ENCODE peak calls at places on chromosomes 3 and 15, in five cellular contexts. One of them, this sample, is unnamed.

GRCh38 chr3:178217479-178217878 is 318.8 kb upstream of the KCNMB2 start:
- DNase-seq in HepG2: no peak
- DNase-seq in IMR-90: no peak
- DNase-seq in GM12878: no peak
- DNase-seq in K562: no peak
- DNase-seq in this sample: no peak

GRCh38 chr3:196207833-196208607 is 3.2 kb downstream of the ZDHHC19 start:
- DNase-seq in GM12878: no peak
- DNase-seq in K562: peak; percentile 99
- DNase-seq in HepG2: no peak
- DNase-seq in IMR-90: no peak
- DNase-seq in this sample: peak; percentile 57

GRCh38 chr3:128556949-128557348 is 63.9 kb upstream of the GATA2 start:
- DNase-seq in K562: no peak
- DNase-seq in IMR-90: no peak
- DNase-seq in GM12878: no peak
- DNase-seq in HepG2: no peak
- DNase-seq in this sample: no peak

GRCh38 chr3:17110665-17111396 is 226.1 kb downstream of the PLCL2 start:
- DNase-seq in IMR-90: no peak
- DNase-seq in GM12878: no peak
- DNase-seq in HepG2: no peak
- DNase-seq in K562: no peak
- DNase-seq in this sample: no peak

GRCh38 chr3:12663311-12663935 is 494 bp downstream of the RAF1 start:
- DNase-seq in HepG2: no peak
- DNase-seq in GM12878: no peak
- DNase-seq in K562: no peak
- DNase-seq in IMR-90: no peak
- DNase-seq in this sample: peak; percentile 49

GRCh38 chr3:115996420-115997108 is 373.3 kb downstream of the GAP43 start:
- DNase-seq in K562: no peak
- DNase-seq in HepG2: no peak
- DNase-seq in GM12878: no peak
- DNase-seq in IMR-90: peak; percentile 41
- DNase-seq in this sample: no peak

GRCh38 chr15:29736745-29737023 is 85.6 kb downstream of the TJP1 start:
- DNase-seq in K562: no peak
- DNase-seq in HepG2: peak; percentile 92
- DNase-seq in GM12878: no peak
- DNase-seq in IMR-90: peak; percentile 52
- DNase-seq in this sample: peak; percentile 94

GRCh38 chr3:48661501-48662139 is 1.1 kb downstream of the CELSR3 start:
- DNase-seq in HepG2: peak; percentile 52
- DNase-seq in GM12878: no peak
- DNase-seq in IMR-90: peak; percentile 41
- DNase-seq in K562: peak; percentile 88
- DNase-seq in this sample: peak; percentile 32

GRCh38 chr3:160953681-160954080 is 151.5 kb downstream of the B3GALNT1 start:
- DNase-seq in HepG2: no peak
- DNase-seq in IMR-90: no peak
- DNase-seq in GM12878: no peak
- DNase-seq in K562: no peak
- DNase-seq in this sample: no peak

GRCh38 chr3:64686446-64686908 is 1.3 kb downstream of the ADAMTS9 start:
- DNase-seq in GM12878: no peak
- DNase-seq in HepG2: peak; percentile 18
- DNase-seq in K562: no peak
- DNase-seq in IMR-90: peak; percentile 52
- DNase-seq in this sample: peak; percentile 14

GRCh38 chr15:43792761-43793493 is 807 bp downstream of the SERF2 start:
- DNase-seq in K562: peak; percentile 59
- DNase-seq in IMR-90: peak; percentile 34
- DNase-seq in HepG2: no peak
- DNase-seq in GM12878: no peak
- DNase-seq in this sample: no peak

GRCh38 chr3:56012732-56013131 is 455.5 kb downstream of the ERC2 start:
- DNase-seq in GM12878: no peak
- DNase-seq in K562: no peak
- DNase-seq in HepG2: no peak
- DNase-seq in IMR-90: no peak
- DNase-seq in this sample: no peak

GRCh38 chr3:66729685-66730393 is 229.0 kb upstream of the LRIG1 start:
- DNase-seq in GM12878: no peak
- DNase-seq in HepG2: no peak
- DNase-seq in IMR-90: no peak
- DNase-seq in K562: no peak
- DNase-seq in this sample: no peak

GRCh38 chr3:123143669-123144411 is 57.9 kb upstream of the SEC22A start:
- DNase-seq in IMR-90: peak; percentile 5
- DNase-seq in GM12878: no peak
- DNase-seq in HepG2: peak; percentile 58
- DNase-seq in K562: no peak
- DNase-seq in this sample: no peak

GRCh38 chr3:132650153-132650552 is 9.5 kb downstream of the ACAD11 start:
- DNase-seq in IMR-90: no peak
- DNase-seq in GM12878: no peak
- DNase-seq in HepG2: no peak
- DNase-seq in K562: no peak
- DNase-seq in this sample: no peak

GRCh38 chr15:92315595-92316211 is 78.0 kb upstream of the ST8SIA2 start:
- DNase-seq in HepG2: no peak
- DNase-seq in GM12878: no peak
- DNase-seq in K562: no peak
- DNase-seq in IMR-90: no peak
- DNase-seq in this sample: no peak

GRCh38 chr3:48268381-48268935 is 27.6 kb downstream of the ZNF589 start:
- DNase-seq in GM12878: peak; percentile 16
- DNase-seq in HepG2: no peak
- DNase-seq in K562: no peak
- DNase-seq in IMR-90: no peak
- DNase-seq in this sample: no peak

GRCh38 chr3:120682095-120682681 is at the start of gene HGD:
- DNase-seq in HepG2: peak; percentile 97
- DNase-seq in GM12878: no peak
- DNase-seq in K562: no peak
- DNase-seq in IMR-90: peak; percentile 26
- DNase-seq in this sample: peak; percentile 28

GRCh38 chr3:156981005-156981404 is 154.9 kb downstream of the LEKR1 start:
- DNase-seq in IMR-90: no peak
- DNase-seq in HepG2: no peak
- DNase-seq in K562: no peak
- DNase-seq in GM12878: no peak
- DNase-seq in this sample: no peak

GRCh38 chr15:101028772-101029438 is 109.7 kb downstream of the LRRK1 start:
- DNase-seq in K562: no peak
- DNase-seq in HepG2: no peak
- DNase-seq in IMR-90: no peak
- DNase-seq in GM12878: no peak
- DNase-seq in this sample: no peak

GRCh38 chr3:178275793-178276192 is 260.4 kb upstream of the KCNMB2 start:
- DNase-seq in K562: no peak
- DNase-seq in HepG2: no peak
- DNase-seq in IMR-90: no peak
- DNase-seq in GM12878: no peak
- DNase-seq in this sample: no peak

GRCh38 chr3:46468758-46469600 is 4.3 kb upstream of the LTF start:
- DNase-seq in GM12878: no peak
- DNase-seq in K562: no peak
- DNase-seq in HepG2: no peak
- DNase-seq in IMR-90: no peak
- DNase-seq in this sample: no peak

GRCh38 chr3:50156549-50156948 is 1.4 kb downstream of the SEMA3F start:
- DNase-seq in K562: no peak
- DNase-seq in IMR-90: no peak
- DNase-seq in HepG2: no peak
- DNase-seq in GM12878: no peak
- DNase-seq in this sample: no peak

GRCh38 chr3:52440249-52440551 is 4.7 kb downstream of the SEMA3G start:
- DNase-seq in IMR-90: no peak
- DNase-seq in HepG2: no peak
- DNase-seq in K562: no peak
- DNase-seq in GM12878: no peak
- DNase-seq in this sample: no peak

GRCh38 chr3:11509175-11510000 is 134.3 kb downstream of the VGLL4 start:
- DNase-seq in K562: peak; percentile 82
- DNase-seq in GM12878: no peak
- DNase-seq in IMR-90: peak; percentile 96
- DNase-seq in HepG2: peak; percentile 31
- DNase-seq in this sample: peak; percentile 33

GRCh38 chr3:180274536-180274935 is 237.8 kb upstream of the PEX5L start:
- DNase-seq in IMR-90: no peak
- DNase-seq in GM12878: no peak
- DNase-seq in HepG2: no peak
- DNase-seq in K562: no peak
- DNase-seq in this sample: no peak

GRCh38 chr15:66293419-66294156 is at the start of gene DIS3L:
- DNase-seq in K562: peak; percentile 84
- DNase-seq in IMR-90: peak; percentile 20
- DNase-seq in HepG2: peak; percentile 32
- DNase-seq in GM12878: peak; percentile 8
- DNase-seq in this sample: peak; percentile 82

GRCh38 chr15:56752986-56753385 is 19.7 kb upstream of the ZNF280D start:
- DNase-seq in HepG2: no peak
- DNase-seq in K562: no peak
- DNase-seq in IMR-90: no peak
- DNase-seq in GM12878: no peak
- DNase-seq in this sample: no peak

GRCh38 chr3:183564046-183564445 is 8.5 kb upstream of the KLHL6 start:
- DNase-seq in HepG2: no peak
- DNase-seq in GM12878: no peak
- DNase-seq in IMR-90: no peak
- DNase-seq in K562: no peak
- DNase-seq in this sample: no peak

GRCh38 chr3:11246663-11246970 is 25.6 kb upstream of the ATG7 start:
- DNase-seq in IMR-90: no peak
- DNase-seq in HepG2: no peak
- DNase-seq in K562: no peak
- DNase-seq in GM12878: no peak
- DNase-seq in this sample: no peak

GRCh38 chr15:57626713-57627440 is 35.2 kb downstream of the MYZAP start:
- DNase-seq in HepG2: no peak
- DNase-seq in IMR-90: no peak
- DNase-seq in K562: no peak
- DNase-seq in GM12878: no peak
- DNase-seq in this sample: no peak

GRCh38 chr15:87619161-87619960 is 637.2 kb downstream of the NTRK3 start:
- DNase-seq in HepG2: no peak
- DNase-seq in K562: peak; percentile 53
- DNase-seq in IMR-90: peak; percentile 44
- DNase-seq in GM12878: no peak
- DNase-seq in this sample: peak; percentile 44

GRCh38 chr3:139320551-139321309 is 23.1 kb upstream of the MRPS22 start:
- DNase-seq in IMR-90: no peak
- DNase-seq in GM12878: no peak
- DNase-seq in HepG2: no peak
- DNase-seq in K562: no peak
- DNase-seq in this sample: no peak

GRCh38 chr3:137263982-137264777 is 306.4 kb downstream of the IL20RB start:
- DNase-seq in HepG2: no peak
- DNase-seq in K562: no peak
- DNase-seq in IMR-90: no peak
- DNase-seq in GM12878: no peak
- DNase-seq in this sample: no peak

GRCh38 chr3:105367063-105367405 is 325 bp downstream of the ALCAM start:
- DNase-seq in GM12878: no peak
- DNase-seq in IMR-90: no peak
- DNase-seq in K562: no peak
- DNase-seq in HepG2: no peak
- DNase-seq in this sample: no peak
- TF ChIP-seq CEBPB in GM12878: no peak
- TF ChIP-seq CEBPB in IMR-90: no peak
- TF ChIP-seq CEBPB in K562: no peak
- TF ChIP-seq CEBPB in HepG2: no peak
- TF ChIP-seq CEBPB in this sample: no peak

GRCh38 chr15:40858706-40859105 is 14.9 kb downstream of the SPINT1 start:
- DNase-seq in IMR-90: no peak
- DNase-seq in HepG2: no peak
- DNase-seq in K562: no peak
- DNase-seq in GM12878: no peak
- DNase-seq in this sample: no peak

GRCh38 chr15:40855706-40856234 is 11.9 kb downstream of the SPINT1 start:
- DNase-seq in IMR-90: no peak
- DNase-seq in HepG2: no peak
- DNase-seq in K562: no peak
- DNase-seq in GM12878: no peak
- DNase-seq in this sample: no peak

GRCh38 chr15:40856736-40857135 is 12.9 kb downstream of the SPINT1 start:
- DNase-seq in IMR-90: no peak
- DNase-seq in HepG2: no peak
- DNase-seq in GM12878: no peak
- DNase-seq in K562: no peak
- DNase-seq in this sample: no peak

GRCh38 chr15:40859206-40859851 is 14.7 kb downstream of the RHOV start:
- DNase-seq in K562: peak; percentile 84
- DNase-seq in GM12878: no peak
- DNase-seq in HepG2: peak; percentile 69
- DNase-seq in IMR-90: peak; percentile 68
- DNase-seq in this sample: peak; percentile 88

GRCh38 chr15:40857601-40858351 is 13.9 kb downstream of the SPINT1 start:
- DNase-seq in K562: peak; percentile 89
- DNase-seq in HepG2: peak; percentile 57
- DNase-seq in GM12878: no peak
- DNase-seq in IMR-90: peak; percentile 48
- DNase-seq in this sample: peak; percentile 64
- TF ChIP-seq SMC3 in K562: peak; percentile 88
- TF ChIP-seq SMC3 in HepG2: peak; percentile 86
- TF ChIP-seq SMC3 in GM12878: peak; percentile 98
- TF ChIP-seq SMC3 in IMR-90: peak; percentile 86
- TF ChIP-seq SMC3 in this sample: peak; percentile 87

DNA sequence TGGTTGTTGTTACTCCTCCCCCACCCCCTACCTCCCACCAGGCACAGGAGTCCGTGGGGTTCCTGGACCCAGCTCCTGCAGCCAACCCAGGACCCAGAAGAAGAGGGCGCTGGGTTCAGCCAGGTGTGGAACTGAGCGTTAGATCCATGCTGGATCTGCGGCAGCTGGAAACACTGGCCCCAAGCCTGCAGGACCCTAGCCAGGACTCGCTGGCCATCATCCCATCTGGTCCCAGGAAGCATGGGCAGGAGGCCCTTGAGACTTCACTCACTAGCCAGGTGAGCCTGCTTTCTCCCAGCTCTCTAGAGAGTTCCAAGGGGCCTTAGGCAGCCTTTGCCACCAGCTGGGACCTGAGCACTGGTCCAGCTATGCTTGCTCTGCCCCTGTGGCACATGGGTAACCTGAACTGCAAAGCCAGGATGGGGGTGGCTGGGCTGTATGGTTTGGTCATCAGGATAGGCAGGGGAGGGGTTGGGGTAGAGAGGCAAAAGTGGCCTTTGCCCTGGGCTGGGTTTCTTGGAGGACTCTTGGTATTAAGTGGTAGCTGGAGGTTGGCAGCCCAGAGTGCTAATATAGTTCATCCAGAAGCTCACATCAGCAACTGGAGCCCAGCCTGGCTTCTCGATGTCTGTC is 7.0 kb upstream of the JMJD7 start:
- DNase-seq in IMR-90: no peak
- DNase-seq in K562: no peak
- DNase-seq in GM12878: no peak
- DNase-seq in HepG2: no peak
- DNase-seq in this sample: no peak
- TF ChIP-seq CEBPB in IMR-90: no peak
- TF ChIP-seq CEBPB in K562: no peak
- TF ChIP-seq CEBPB in GM12878: no peak
- TF ChIP-seq CEBPB in HepG2: no peak
- TF ChIP-seq CEBPB in this sample: no peak

GRCh38 chr15:53218996-53219580 is 429.0 kb upstream of the ONECUT1 start:
- DNase-seq in HepG2: peak; percentile 18
- DNase-seq in GM12878: no peak
- DNase-seq in K562: no peak
- DNase-seq in IMR-90: no peak
- DNase-seq in this sample: no peak
- TF ChIP-seq SMC3 in HepG2: no peak
- TF ChIP-seq SMC3 in GM12878: no peak
- TF ChIP-seq SMC3 in K562: no peak
- TF ChIP-seq SMC3 in IMR-90: no peak
- TF ChIP-seq SMC3 in this sample: no peak